ENCODE peak calls at places on chromosome 17, in seven cellular contexts. P is activated CD8-positive, alpha-beta memory T cell treated with anti-CD3 and anti-CD28 coated beads for 24 hours; D is posterior vena cava; M is stimulated activated CD4-positive, alpha-beta T cell treated with anti-CD3 and anti-CD28 coated beads, Interleukin-2, amount 100 ng/mL, for 24 hours; L is NCI-H1930; E is NCI-H1417; H is AG08395. N is an unnamed sample.

GRCh38 chr17:81727324-81728031 is 15.4 kb downstream of the SLC25A10 start:
- DNase-seq in D (no peak), M (no peak), E (no peak), H (no peak), L (no peak), P (no peak), N (peak)

GRCh38 chr17:7043544-7044268 is at the start of gene SLC16A11:
- DNase-seq in D (no peak), L (peak), H (peak), M (peak), E (peak), P (peak), N (no peak)

GRCh38 chr17:60538726-60539125 is 12.7 kb upstream of the APPBP2 start:
- DNase-seq in M (no peak), L (no peak), E (no peak), P (no peak), H (no peak), D (no peak), N (no peak)

GRCh38 chr17:67689534-67690177 is 28.1 kb upstream of the NOL11 start:
- DNase-seq in M (peak), H (peak), D (no peak), E (peak), L (peak), P (no peak), N (peak)

GRCh38 chr17:10735821-10736220 is 6.0 kb upstream of the TMEM220 start:
- DNase-seq in E (no peak), P (no peak), D (no peak), H (no peak), M (no peak), L (no peak), N (no peak)

GRCh38 chr17:47987240-47987835 is 16.4 kb downstream of the CDK5RAP3 start:
- DNase-seq in D (peak), M (no peak), E (peak), P (no peak), H (peak), L (no peak), N (peak)

GRCh38 chr17:6542577-6542976 is 13.8 kb downstream of the PITPNM3 start:
- DNase-seq in L (no peak), P (no peak), E (no peak), M (no peak), D (peak), H (no peak), N (no peak)

GRCh38 chr17:3719265-3719664 is 4.4 kb upstream of the HASPIN start:
- DNase-seq in H (no peak), E (no peak), M (no peak), L (no peak), P (no peak), D (no peak), N (no peak)

GRCh38 chr17:44916781-44917241 is 1.5 kb upstream of the GFAP start:
- DNase-seq in D (peak), H (peak), E (no peak), M (no peak), L (no peak), P (no peak), N (no peak)

GRCh38 chr17:50184611-50185398 is 16.6 kb downstream of the COL1A1 start:
- DNase-seq in M (no peak), D (no peak), E (no peak), P (no peak), H (no peak), L (no peak), N (no peak)

GRCh38 chr17:73772107-73772705 is 128.0 kb upstream of the SDK2 start:
- DNase-seq in M (no peak), H (no peak), L (no peak), D (peak), P (no peak), E (no peak), N (no peak)

GRCh38 chr17:39963826-39964225 is 1.0 kb downstream of the GSDMA start:
- DNase-seq in L (no peak), M (no peak), H (no peak), E (no peak), D (no peak), P (no peak), N (no peak)

GRCh38 chr17:65634533-65634932 is 73.1 kb upstream of the AXIN2 start:
- DNase-seq in L (no peak), H (no peak), D (no peak), E (no peak), P (no peak), M (no peak), N (no peak)

GRCh38 chr17:41563607-41564006 is 8.3 kb downstream of the KRT9 start:
- DNase-seq in M (no peak), H (no peak), D (no peak), L (no peak), E (no peak), P (no peak), N (no peak)

GRCh38 chr17:83192161-83192788 is 112.9 kb downstream of the METRNL start:
- DNase-seq in P (peak), M (no peak), L (no peak), D (peak), H (peak), E (no peak), N (no peak)

GRCh38 chr17:5513610-5514009 is 27.2 kb downstream of the MIS12 start:
- DNase-seq in L (no peak), M (no peak), D (no peak), E (no peak), P (no peak), H (no peak), N (no peak)

GRCh38 chr17:7560172-7561027 is 1.3 kb upstream of the SENP3 start:
- DNase-seq in H (peak), E (peak), D (peak), L (no peak), M (peak), P (peak), N (no peak)

GRCh38 chr17:59746849-59747445 is 39.5 kb downstream of the VMP1 start:
- DNase-seq in L (no peak), D (no peak), H (peak), P (no peak), M (no peak), E (no peak), N (peak)

GRCh38 chr17:1347681-1348318 is 52.2 kb downstream of the YWHAE start:
- DNase-seq in D (no peak), H (peak), M (no peak), L (no peak), P (no peak), E (no peak), N (no peak)

GRCh38 chr17:5864910-5865657 is 205.1 kb upstream of the WSCD1 start:
- DNase-seq in M (no peak), D (no peak), L (no peak), P (no peak), H (no peak), E (no peak), N (no peak)

GRCh38 chr17:1515640-1516402 is 591 bp downstream of the INPP5K start:
- DNase-seq in D (no peak), E (peak), P (peak), H (peak), L (no peak), M (peak), N (peak)

GRCh38 chr17:752620-753219 is 656 bp upstream of the GEMIN4 start:
- DNase-seq in M (no peak), P (no peak), E (peak), D (peak), L (no peak), H (peak), N (peak)

GRCh38 chr17:8189041-8189710 is 804 bp downstream of the BORCS6 start:
- DNase-seq in P (peak), M (no peak), H (no peak), D (peak), L (no peak), E (peak), N (no peak)

GRCh38 chr17:57324646-57325045 is 68.3 kb downstream of the MSI2 start:
- DNase-seq in D (no peak), E (no peak), H (no peak), L (no peak), M (no peak), P (no peak), N (no peak)

GRCh38 chr17:2844386-2844785 is 48.1 kb downstream of the RAP1GAP2 start:
- DNase-seq in D (no peak), L (no peak), M (no peak), E (peak), P (no peak), H (no peak), N (no peak)

GRCh38 chr17:14791221-14791620 is 473.9 kb downstream of the PMP22 start:
- DNase-seq in D (no peak), H (no peak), E (no peak), M (no peak), L (no peak), P (no peak), N (no peak)

GRCh38 chr17:59754547-59754946 is 47.1 kb downstream of the VMP1 start:
- DNase-seq in M (peak), H (peak), D (no peak), L (no peak), E (no peak), P (no peak), N (no peak)

GRCh38 chr17:34154916-34155730 is 100.0 kb upstream of the CCL2 start:
- DNase-seq in P (no peak), L (no peak), D (no peak), M (no peak), H (no peak), E (no peak), N (no peak)

GRCh38 chr17:7992516-7992915 is 9.9 kb upstream of the GUCY2D start:
- DNase-seq in M (no peak), D (no peak), H (peak), L (no peak), E (no peak), P (no peak), N (no peak)

GRCh38 chr17:63290784-63291183 is 155.3 kb downstream of the CYB561 start:
- DNase-seq in L (no peak), M (no peak), D (no peak), E (no peak), H (no peak), P (no peak), N (no peak)

GRCh38 chr17:32483451-32484019 is 3.3 kb upstream of the CDK5R1 start:
- DNase-seq in M (peak), P (no peak), D (peak), H (peak), E (peak), L (peak), N (peak)

GRCh38 chr17:12734852-12735430 is 54.4 kb upstream of the ARHGAP44 start:
- DNase-seq in E (no peak), D (no peak), M (no peak), P (no peak), H (no peak), L (no peak), N (no peak)

GRCh38 chr17:40873801-40874200 is 6.8 kb upstream of the KRT12 start:
- DNase-seq in P (no peak), M (no peak), L (no peak), D (no peak), H (no peak), E (no peak), N (no peak)

GRCh38 chr17:29111816-29112499 is 68.2 kb downstream of the MYO18A start:
- DNase-seq in P (peak), L (peak), H (peak), D (peak), E (peak), M (peak), N (peak)

GRCh38 chr17:2071421-2072281 is 16.7 kb downstream of the HIC1 start:
- DNase-seq in D (peak), M (no peak), L (no peak), E (no peak), P (no peak), H (no peak), N (no peak)